ENCODE peak calls at places on chromosomes 5 and 9, in six cellular contexts. E, W, P, T, I and G are unnamed samples.

GRCh38 chr9:105439428-105439827 is 8.4 kb upstream of the FSD1L start:
- DNase-seq in E (no peak), W (no peak), P (no peak), T (peak), I (no peak), G (no peak)

GRCh38 chr5:150211156-150212030 is 21.5 kb downstream of the SLC6A7 start:
- DNase-seq in E (no peak), W (no peak), P (no peak), T (no peak), I (no peak), G (no peak)

GRCh38 chr5:150000990-150001659 is 586 bp downstream of the HMGXB3 start:
- DNase-seq in E (peak), W (peak), P (peak), T (peak), I (peak), G (peak)

GRCh38 chr9:133609311-133610098 is at the start of gene FAM163B:
- DNase-seq in E (peak), W (peak), P (no peak), T (peak), I (no peak), G (peak)

GRCh38 chr5:136028090-136028489 is 698 bp upstream of the TGFBI start:
- DNase-seq in E (no peak), W (no peak), P (no peak), T (no peak), I (no peak), G (no peak)

GRCh38 chr5:93596676-93597441 is 13.8 kb downstream of the NR2F1 start:
- DNase-seq in E (no peak), W (no peak), P (no peak), T (no peak), I (no peak), G (no peak)

GRCh38 chr5:1402611-1403255 is 42.5 kb downstream of the SLC6A3 start:
- DNase-seq in E (no peak), W (no peak), P (no peak), T (no peak), I (no peak), G (no peak)

GRCh38 chr9:101028346-101029299 is at the start of gene PLPPR1:
- DNase-seq in E (no peak), W (peak), P (no peak), T (peak), I (no peak), G (peak)

GRCh38 chr5:164504141-164504772 is 998.8 kb downstream of the MAT2B start:
- DNase-seq in E (no peak), W (peak), P (peak), T (peak), I (peak), G (peak)

GRCh38 chr5:135249658-135250057 is 149.4 kb downstream of the MACROH2A1 start:
- DNase-seq in E (peak), W (no peak), P (peak), T (peak), I (peak), G (no peak)

GRCh38 chr9:70625078-70625477 is 210.6 kb upstream of the KLF9 start:
- DNase-seq in E (no peak), W (peak), P (no peak), T (no peak), I (no peak), G (no peak)

GRCh38 chr9:89743576-89744254 is 138.9 kb downstream of the GADD45G start:
- DNase-seq in E (no peak), W (peak), P (no peak), T (no peak), I (no peak), G (no peak)

GRCh38 chr5:131413605-131414559 is 150.0 kb downstream of the CDC42SE2 start:
- DNase-seq in E (no peak), W (peak), P (no peak), T (no peak), I (no peak), G (peak)

GRCh38 chr9:95268681-95269080 is 48.8 kb downstream of the FANCC start:
- DNase-seq in E (no peak), W (peak), P (peak), T (peak), I (peak), G (peak)

GRCh38 chr5:14676320-14676719 is 11.8 kb downstream of the OTULIN start:
- DNase-seq in E (peak), W (peak), P (peak), T (peak), I (peak), G (peak)